ENCODE peak calls at places on chromosomes 6 and 20, in four cellular contexts. H, M, B and J are unnamed samples.
A peak's percentile ranks its signal among the peaks of the same experiment; 100 is the strongest.

GRCh38 chr20:44650777-44651493 is 564 bp downstream of the ADA start:
- DNase-seq in H (no peak), M (peak; percentile 33), B (peak; percentile 49), J (peak; percentile 34)

GRCh38 chr6:166970776-166971175 is 14.4 kb upstream of the RNASET2 start:
- DNase-seq in H (no peak), M (no peak), B (no peak), J (no peak)

GRCh38 chr20:53774487-53775203 is 181.0 kb upstream of the ZNF217 start:
- DNase-seq in H (peak; percentile 99), M (no peak), B (no peak), J (no peak)

GRCh38 chr6:26243742-26244141 is 121.3 kb upstream of the BTN3A2 start:
- DNase-seq in H (no peak), M (no peak), B (no peak), J (no peak)

GRCh38 chr6:81844686-81845085 is 92.2 kb upstream of the TENT5A start:
- DNase-seq in H (no peak), M (no peak), B (no peak), J (no peak)

GRCh38 chr6:138012682-138013081 is 94.5 kb downstream of the PERP start:
- DNase-seq in H (no peak), M (no peak), B (no peak), J (peak; percentile 1)

GRCh38 chr6:44237021-44237812 is 9.7 kb upstream of the HSP90AB1 start:
- DNase-seq in H (peak; percentile 100), M (peak; percentile 47), B (peak; percentile 79), J (peak; percentile 43)

GRCh38 chr6:157461000-157461915 is 80.3 kb downstream of the ZDHHC14 start:
- DNase-seq in H (no peak), M (peak; percentile 21), B (peak; percentile 66), J (peak; percentile 12)

GRCh38 chr6:123415844-123416468 is 220.8 kb downstream of the TRDN start:
- DNase-seq in H (peak; percentile 48), M (no peak), B (peak; percentile 21), J (no peak)

GRCh38 chr6:35062676-35063574 is 78.2 kb downstream of the TCP11 start:
- DNase-seq in H (no peak), M (no peak), B (no peak), J (no peak)

GRCh38 chr20:36196676-36197075 is 39.6 kb upstream of the AAR2 start:
- DNase-seq in H (no peak), M (no peak), B (no peak), J (no peak)

GRCh38 chr20:49979030-49979832 is 3.5 kb upstream of the SNAI1 start:
- DNase-seq in H (no peak), M (peak; percentile 47), B (peak; percentile 61), J (peak; percentile 42)

GRCh38 chr20:45372646-45373352 is 5.3 kb downstream of the TP53TG5 start:
- DNase-seq in H (no peak), M (no peak), B (no peak), J (no peak)

GRCh38 chr20:5127204-5127858 is 523 bp downstream of the CDS2 start:
- DNase-seq in H (peak; percentile 56), M (peak; percentile 70), B (peak; percentile 70), J (peak; percentile 79)

GRCh38 chr20:37053230-37053950 is 42.4 kb downstream of the RBL1 start:
- DNase-seq in H (no peak), M (no peak), B (no peak), J (no peak)

GRCh38 chr6:36607782-36608386 is 13.7 kb downstream of the SRSF3 start:
- DNase-seq in H (no peak), M (no peak), B (no peak), J (no peak)

GRCh38 chr20:50996901-50997830 is 25.7 kb downstream of the KCNG1 start:
- DNase-seq in H (peak; percentile 41), M (no peak), B (no peak), J (no peak)

GRCh38 chr6:32113386-32114352 is 4.5 kb upstream of the TNXB start:
- DNase-seq in H (peak; percentile 88), M (no peak), B (no peak), J (no peak)

GRCh38 chr6:1515280-1515679 is 94.4 kb upstream of the FOXC1 start:
- DNase-seq in H (no peak), M (no peak), B (no peak), J (no peak)

GRCh38 chr6:9710574-9710973 is 704.3 kb downstream of the TFAP2A start:
- DNase-seq in H (no peak), M (no peak), B (no peak), J (no peak)

GRCh38 chr6:135680964-135681913 is 170.3 kb upstream of the PDE7B start:
- DNase-seq in H (no peak), M (no peak), B (no peak), J (no peak)

GRCh38 chr6:73942581-73942980 is 246.6 kb downstream of the CD109 start:
- DNase-seq in H (peak; percentile 79), M (no peak), B (no peak), J (no peak)

GRCh38 chr6:4291453-4292403 is 156.4 kb upstream of the ECI2 start:
- DNase-seq in H (peak; percentile 80), M (no peak), B (no peak), J (no peak)